ENCODE peak calls at places on chromosomes 5 and 9, in five cellular contexts. L is KBM-7, V is HuH-7, Q is T47D, Z is trophoblast cell. B is an unnamed sample.

GRCh38 chr9:99713838-99714306 is 107.8 kb upstream of the NR4A3 start:
- DNase-seq in L (no peak), V (no peak), Q (no peak), Z (no peak), B (no peak)

GRCh38 chr9:137607141-137607857 is 1.8 kb downstream of the ARRDC1 start:
- DNase-seq in L (no peak), V (peak; percentile 25), Q (peak; percentile 41), Z (peak; percentile 30), B (no peak)

GRCh38 chr5:159094745-159095144 is 5.0 kb downstream of the EBF1 start:
- DNase-seq in L (peak; percentile 78), V (peak; percentile 65), Q (peak; percentile 56), Z (no peak), B (peak; percentile 88)

GRCh38 chr5:80782626-80783025 is 127.8 kb upstream of the DHFR start:
- DNase-seq in L (no peak), V (no peak), Q (no peak), Z (no peak), B (no peak)

GRCh38 chr5:55535199-55535905 is 588 bp upstream of the PLPP1 start:
- DNase-seq in L (no peak), V (no peak), Q (no peak), Z (no peak), B (peak; percentile 82)

GRCh38 chr9:136238342-136238732 is 7.3 kb downstream of the QSOX2 start:
- DNase-seq in L (peak; percentile 35), V (no peak), Q (no peak), Z (no peak), B (no peak)

GRCh38 chr5:127870914-127871313 is 167.7 kb downstream of the CCDC192 start:
- DNase-seq in L (no peak), V (no peak), Q (peak; percentile 61), Z (no peak), B (peak; percentile 59)

GRCh38 chr9:114631166-114631565 is 20.1 kb downstream of the TMEM268 start:
- DNase-seq in L (no peak), V (no peak), Q (no peak), Z (no peak), B (no peak)

GRCh38 chr5:167971706-167972105 is 319.7 kb upstream of the WWC1 start:
- DNase-seq in L (no peak), V (no peak), Q (no peak), Z (no peak), B (no peak)

GRCh38 chr9:31541626-31542025 is 842.8 kb upstream of the ACO1 start:
- DNase-seq in L (no peak), V (no peak), Q (no peak), Z (no peak), B (no peak)

GRCh38 chr5:40307920-40308319 is 371.8 kb upstream of the PTGER4 start:
- DNase-seq in L (no peak), V (no peak), Q (no peak), Z (no peak), B (no peak)

GRCh38 chr5:137040641-137041340 is 458.3 kb downstream of the SPOCK1 start:
- DNase-seq in L (no peak), V (no peak), Q (no peak), Z (no peak), B (peak; percentile 78)

GRCh38 chr5:80957031-80957761 is 3.0 kb upstream of the RASGRF2 start:
- DNase-seq in L (no peak), V (no peak), Q (peak; percentile 45), Z (peak; percentile 53), B (no peak)

GRCh38 chr9:136245194-136246150 is at the start of gene QSOX2:
- DNase-seq in L (peak; percentile 47), V (peak; percentile 89), Q (peak; percentile 87), Z (peak; percentile 50), B (peak; percentile 90)

GRCh38 chr9:86200599-86201162 is 58.8 kb downstream of the C9orf153 start:
- DNase-seq in L (no peak), V (no peak), Q (no peak), Z (no peak), B (no peak)

GRCh38 chr9:86684148-86684547 is 263.2 kb downstream of the GAS1 start:
- DNase-seq in L (no peak), V (no peak), Q (no peak), Z (no peak), B (no peak)

GRCh38 chr9:130768265-130768664 is 66.8 kb upstream of the ABL1 start:
- DNase-seq in L (peak; percentile 80), V (peak; percentile 55), Q (no peak), Z (no peak), B (no peak)